ENCODE peak calls at places on chromosomes 11 and 22, in nine cellular contexts. V is stomach, M is HepG2, U is esophagus muscularis mucosa, I is H1, K is sigmoid colon, J is ovary, S is tibial nerve, W is suprapubic skin. N is an unnamed sample.

GRCh38 chr11:110422306-110422924 is 7.3 kb upstream of the FDX1 start:
- DNase-seq in V (no peak), M (no peak), U (peak; percentile 2), I (no peak), K (no peak), J (no peak), S (no peak), W (no peak), N (no peak)

GRCh38 chr22:20794132-20794990 is 20.4 kb downstream of the SERPIND1 start:
- DNase-seq in V (no peak), M (no peak), U (no peak), I (no peak), K (no peak), J (no peak), S (no peak), W (no peak), N (no peak)

GRCh38 chr22:39266398-39267030 is 21.7 kb upstream of the PDGFB start:
- DNase-seq in V (no peak), M (peak; percentile 76), U (no peak), I (no peak), K (no peak), J (no peak), S (no peak), W (no peak), N (no peak)

GRCh38 chr11:1517117-1518005 is 30.8 kb upstream of the MOB2 start:
- DNase-seq in V (no peak), M (no peak), U (no peak), I (no peak), K (no peak), J (no peak), S (no peak), W (no peak), N (no peak)

GRCh38 chr11:45853616-45854219 is 6.4 kb downstream of the CRY2 start:
- DNase-seq in V (no peak), M (no peak), U (no peak), I (no peak), K (no peak), J (no peak), S (no peak), W (no peak), N (no peak)

GRCh38 chr11:14015711-14016110 is 53.2 kb downstream of the SPON1 start:
- DNase-seq in V (no peak), M (peak; percentile 67), U (peak; percentile 64), I (no peak), K (no peak), J (no peak), S (no peak), W (no peak), N (no peak)

GRCh38 chr11:116513894-116514293 is 258.9 kb downstream of the BUD13 start:
- DNase-seq in V (no peak), M (peak; percentile 64), U (no peak), I (peak; percentile 89), K (no peak), J (no peak), S (no peak), W (peak; percentile 67), N (peak; percentile 46)

GRCh38 chr11:119764108-119764874 is 35.3 kb upstream of the NECTIN1 start:
- DNase-seq in V (no peak), M (no peak), U (no peak), I (no peak), K (no peak), J (peak; percentile 56), S (no peak), W (no peak), N (no peak)

GRCh38 chr11:128890216-128890542 is 977 bp upstream of the KCNJ5 start:
- DNase-seq in V (no peak), M (no peak), U (no peak), I (peak; percentile 77), K (no peak), J (no peak), S (no peak), W (no peak), N (no peak)

GRCh38 chr11:128890543-128891409 is at the start of gene KCNJ5:
- DNase-seq in V (peak; percentile 56), M (no peak), U (no peak), I (peak; percentile 77), K (no peak), J (peak; percentile 75), S (no peak), W (no peak), N (no peak)

GRCh38 chr11:128889657-128890213 is 1.4 kb upstream of the KCNJ5 start:
- DNase-seq in V (no peak), M (no peak), U (no peak), I (no peak), K (no peak), J (no peak), S (no peak), W (no peak), N (no peak)

GRCh38 chr11:128886401-128887119 is 4.6 kb upstream of the KCNJ5 start:
- DNase-seq in V (peak; percentile 71), M (no peak), U (no peak), I (no peak), K (no peak), J (no peak), S (no peak), W (no peak), N (peak; percentile 27)

GRCh38 chr11:128888034-128888985 is 2.8 kb upstream of the KCNJ5 start:
- DNase-seq in V (no peak), M (no peak), U (no peak), I (peak; percentile 59), K (no peak), J (no peak), S (no peak), W (no peak), N (no peak)
- H3K27me3 ChIP-seq in V (no peaks in the 10 kb centered on the region), M (peaks cover 61% of the 10 kb centered on the region), U (peaks cover 60% of the 10 kb centered on the region), I (peaks cover 67% of the 10 kb centered on the region), K (peaks cover 8% of the 10 kb centered on the region), J (no peaks in the 10 kb centered on the region), S (peaks cover 41% of the 10 kb centered on the region), W (peaks cover 4% of the 10 kb centered on the region), N (peaks cover 38% of the 10 kb centered on the region)

GRCh38 chr11:43687120-43687791 is 6.7 kb downstream of the HSD17B12 start:
- DNase-seq in V (peak; percentile 26), M (no peak), U (no peak), I (no peak), K (no peak), J (no peak), S (no peak), W (no peak), N (no peak)
- TF ChIP-seq EP300 in V (no peak), M (no peak), U (no peak), I (no peak), K (no peak), J (no peak), S (peak; percentile 76), W (no peak), N (no peak)

DNA sequence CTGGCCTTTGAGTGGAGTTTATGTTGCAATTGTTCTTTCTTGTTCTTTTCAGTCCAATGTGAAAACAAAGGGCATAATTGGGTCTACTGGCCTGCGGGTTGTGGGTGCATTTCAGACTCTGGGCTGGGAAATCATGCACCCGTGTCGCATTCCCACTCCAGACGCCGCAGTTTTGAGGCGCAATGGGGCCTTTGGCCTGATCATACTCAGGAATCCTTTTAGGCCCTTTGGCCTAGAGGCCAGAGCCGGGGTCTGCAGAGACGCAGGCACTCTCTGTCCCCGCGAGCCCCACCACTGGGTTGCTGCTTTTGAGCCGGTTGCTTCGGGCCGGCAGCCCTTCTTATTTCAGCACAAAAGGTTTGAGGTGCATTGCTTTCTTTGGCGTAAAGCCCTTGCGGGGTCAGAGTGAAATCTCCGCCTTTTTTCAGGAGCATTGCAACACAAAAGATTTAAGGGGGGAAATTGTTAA is 48.4 kb upstream of the DBX1 start:
- DNase-seq in V (no peak), M (no peak), U (no peak), I (peak; percentile 63), K (no peak), J (no peak), S (no peak), W (no peak), N (no peak)
- H3K27me3 ChIP-seq in V (peaks cover 4% of the 10 kb centered on the region), M (peaks cover 49% of the 10 kb centered on the region), U (peaks cover 45% of the 10 kb centered on the region), I (peaks cover 88% of the 10 kb centered on the region), K (peaks cover 7% of the 10 kb centered on the region), J (no peaks in the 10 kb centered on the region), S (peaks cover 41% of the 10 kb centered on the region), W (peaks cover 49% of the 10 kb centered on the region), N (peaks cover 62% of the 10 kb centered on the region)

GRCh38 chr11:12540913-12541587 is 133.2 kb upstream of the TEAD1 start:
- DNase-seq in V (no peak), M (no peak), U (peak; percentile 92), I (peak; percentile 43), K (peak; percentile 83), J (peak; percentile 53), S (no peak), W (no peak), N (no peak)
- TF ChIP-seq EP300 in V (no peak), M (no peak), U (no peak), I (no peak), K (no peak), J (no peak), S (peak; percentile 30), W (no peak), N (no peak)

GRCh38 chr22:44668190-44668885 is 33.7 kb upstream of the PRR5 start:
- DNase-seq in V (no peak), M (no peak), U (no peak), I (peak; percentile 80), K (peak; percentile 64), J (peak; percentile 64), S (no peak), W (no peak), N (no peak)

GRCh38 chr22:44667829-44668189 is 34.2 kb upstream of the PRR5 start:
- DNase-seq in V (no peak), M (no peak), U (no peak), I (no peak), K (peak; percentile 58), J (peak; percentile 36), S (no peak), W (no peak), N (peak; percentile 53)

GRCh38 chr22:44668886-44669724 is 32.9 kb upstream of the PRR5 start:
- DNase-seq in V (no peak), M (no peak), U (no peak), I (no peak), K (no peak), J (peak; percentile 58), S (no peak), W (no peak), N (no peak)

GRCh38 chr22:44666207-44666585 is 35.8 kb upstream of the PRR5 start:
- DNase-seq in V (no peak), M (no peak), U (no peak), I (no peak), K (no peak), J (no peak), S (no peak), W (no peak), N (no peak)

DNA sequence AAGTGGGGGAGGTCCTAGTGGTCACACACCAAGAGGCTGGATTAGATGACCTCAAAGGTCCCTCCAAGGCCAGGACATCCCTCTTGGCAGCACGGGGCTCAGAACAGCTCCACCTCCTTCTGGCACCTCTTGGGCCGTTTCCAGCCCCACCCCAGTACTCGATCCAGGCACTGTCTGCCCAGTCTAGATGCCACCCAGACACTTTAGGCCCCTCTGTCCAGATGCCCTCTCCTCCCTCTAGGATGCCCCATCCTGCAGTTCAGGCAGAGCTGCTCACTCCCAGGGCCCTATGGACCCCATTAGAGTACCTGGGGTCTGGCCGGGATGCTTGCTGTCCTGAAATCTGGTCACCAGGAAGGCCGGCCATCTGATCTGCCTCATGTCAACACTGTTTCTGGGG is 34.7 kb upstream of the PRR5 start:
- DNase-seq in V (no peak), M (no peak), U (no peak), I (no peak), K (peak; percentile 51), J (peak; percentile 48), S (no peak), W (no peak), N (no peak)
- H3K27me3 ChIP-seq in V (no peaks in the 10 kb centered on the region), M (peaks cover 18% of the 10 kb centered on the region), U (peaks cover 54% of the 10 kb centered on the region), I (peaks cover 12% of the 10 kb centered on the region), K (no peaks in the 10 kb centered on the region), J (no peaks in the 10 kb centered on the region), S (peaks cover 10% of the 10 kb centered on the region), W (peaks cover 9% of the 10 kb centered on the region), N (peaks cover 32% of the 10 kb centered on the region)

GRCh38 chr11:31236052-31236652 is 133.4 kb downstream of the DCDC1 start:
- DNase-seq in V (no peak), M (no peak), U (no peak), I (no peak), K (no peak), J (no peak), S (no peak), W (no peak), N (no peak)
- TF ChIP-seq EP300 in V (no peak), M (no peak), U (no peak), I (no peak), K (no peak), J (no peak), S (no peak), W (no peak), N (no peak)